ENCODE peak calls at places on chromosome 2, in six cellular contexts. One of them, this sample, is unnamed.
A peak's percentile ranks its signal among the peaks of the same experiment; 100 is the strongest.

GRCh38 chr2:165371356-165371755 is 98.1 kb upstream of the CSRNP3 start:
- ATAC-seq in HCT116: no peak
- ATAC-seq in HepG2: no peak
- ATAC-seq in GM12878: no peak
- ATAC-seq in IMR-90: no peak
- ATAC-seq in gastrocnemius medialis: no peak
- ATAC-seq in this sample: no peak

GRCh38 chr2:144230452-144231085 is 289.4 kb downstream of the ZEB2 start:
- ATAC-seq in HepG2: no peak
- ATAC-seq in gastrocnemius medialis: no peak
- ATAC-seq in HCT116: no peak
- ATAC-seq in GM12878: peak; percentile 57
- ATAC-seq in IMR-90: peak; percentile 32
- ATAC-seq in this sample: no peak

GRCh38 chr2:233728723-233729301 is at the start of gene UGT1A3:
- ATAC-seq in gastrocnemius medialis: no peak
- ATAC-seq in IMR-90: no peak
- ATAC-seq in HepG2: peak; percentile 27
- ATAC-seq in HCT116: no peak
- ATAC-seq in GM12878: no peak
- ATAC-seq in this sample: no peak

GRCh38 chr2:235352541-235352940 is 141.3 kb upstream of the AGAP1 start:
- ATAC-seq in HepG2: no peak
- ATAC-seq in gastrocnemius medialis: peak; percentile 59
- ATAC-seq in IMR-90: no peak
- ATAC-seq in HCT116: no peak
- ATAC-seq in GM12878: no peak
- ATAC-seq in this sample: no peak

GRCh38 chr2:141475801-141476200 is 655.0 kb downstream of the LRP1B start:
- ATAC-seq in gastrocnemius medialis: no peak
- ATAC-seq in GM12878: no peak
- ATAC-seq in HCT116: no peak
- ATAC-seq in IMR-90: no peak
- ATAC-seq in HepG2: no peak
- ATAC-seq in this sample: no peak

GRCh38 chr2:168401771-168402170 is 54.3 kb upstream of the CERS6 start:
- ATAC-seq in GM12878: no peak
- ATAC-seq in HepG2: no peak
- ATAC-seq in HCT116: no peak
- ATAC-seq in gastrocnemius medialis: no peak
- ATAC-seq in IMR-90: no peak
- ATAC-seq in this sample: no peak

GRCh38 chr2:224885836-224886547 is 156.3 kb downstream of the DOCK10 start:
- ATAC-seq in gastrocnemius medialis: no peak
- ATAC-seq in GM12878: peak; percentile 94
- ATAC-seq in HCT116: no peak
- ATAC-seq in IMR-90: peak; percentile 63
- ATAC-seq in HepG2: no peak
- ATAC-seq in this sample: no peak

GRCh38 chr2:43515807-43516497 is 79.9 kb downstream of the THADA start:
- ATAC-seq in GM12878: peak; percentile 19
- ATAC-seq in IMR-90: no peak
- ATAC-seq in gastrocnemius medialis: peak; percentile 15
- ATAC-seq in HepG2: no peak
- ATAC-seq in HCT116: no peak
- ATAC-seq in this sample: peak; percentile 57

GRCh38 chr2:219701847-219702634 is 74.6 kb downstream of the SLC4A3 start:
- ATAC-seq in HCT116: no peak
- ATAC-seq in IMR-90: peak; percentile 80
- ATAC-seq in HepG2: peak; percentile 24
- ATAC-seq in gastrocnemius medialis: peak; percentile 59
- ATAC-seq in GM12878: no peak
- ATAC-seq in this sample: peak; percentile 28

GRCh38 chr2:237059155-237059875 is 26.4 kb upstream of the COPS8 start:
- ATAC-seq in GM12878: peak; percentile 85
- ATAC-seq in IMR-90: no peak
- ATAC-seq in HepG2: no peak
- ATAC-seq in HCT116: no peak
- ATAC-seq in gastrocnemius medialis: no peak
- ATAC-seq in this sample: no peak

GRCh38 chr2:12556762-12557161 is 160.0 kb upstream of the TRIB2 start:
- ATAC-seq in HCT116: no peak
- ATAC-seq in GM12878: no peak
- ATAC-seq in gastrocnemius medialis: no peak
- ATAC-seq in HepG2: no peak
- ATAC-seq in IMR-90: peak; percentile 86
- ATAC-seq in this sample: no peak

GRCh38 chr2:594297-594949 is 82.8 kb downstream of the TMEM18 start:
- ATAC-seq in GM12878: no peak
- ATAC-seq in HCT116: no peak
- ATAC-seq in HepG2: peak; percentile 50
- ATAC-seq in gastrocnemius medialis: no peak
- ATAC-seq in IMR-90: no peak
- ATAC-seq in this sample: no peak

GRCh38 chr2:70450641-70451250 is 102.9 kb downstream of the TGFA start:
- ATAC-seq in gastrocnemius medialis: no peak
- ATAC-seq in IMR-90: no peak
- ATAC-seq in HepG2: no peak
- ATAC-seq in HCT116: no peak
- ATAC-seq in GM12878: no peak
- ATAC-seq in this sample: no peak

GRCh38 chr2:70443726-70444125 is 109.9 kb downstream of the TGFA start:
- ATAC-seq in IMR-90: no peak
- ATAC-seq in gastrocnemius medialis: no peak
- ATAC-seq in HepG2: peak; percentile 40
- ATAC-seq in HCT116: peak; percentile 20
- ATAC-seq in GM12878: no peak
- ATAC-seq in this sample: no peak

GRCh38 chr2:70442301-70443077 is 111.1 kb downstream of the TGFA start:
- ATAC-seq in HCT116: no peak
- ATAC-seq in HepG2: peak; percentile 25
- ATAC-seq in IMR-90: no peak
- ATAC-seq in gastrocnemius medialis: no peak
- ATAC-seq in GM12878: no peak
- ATAC-seq in this sample: no peak

GRCh38 chr2:70443078-70443465 is 110.6 kb downstream of the TGFA start:
- ATAC-seq in IMR-90: no peak
- ATAC-seq in HCT116: no peak
- ATAC-seq in HepG2: peak; percentile 20
- ATAC-seq in GM12878: no peak
- ATAC-seq in gastrocnemius medialis: no peak
- ATAC-seq in this sample: no peak

DNA sequence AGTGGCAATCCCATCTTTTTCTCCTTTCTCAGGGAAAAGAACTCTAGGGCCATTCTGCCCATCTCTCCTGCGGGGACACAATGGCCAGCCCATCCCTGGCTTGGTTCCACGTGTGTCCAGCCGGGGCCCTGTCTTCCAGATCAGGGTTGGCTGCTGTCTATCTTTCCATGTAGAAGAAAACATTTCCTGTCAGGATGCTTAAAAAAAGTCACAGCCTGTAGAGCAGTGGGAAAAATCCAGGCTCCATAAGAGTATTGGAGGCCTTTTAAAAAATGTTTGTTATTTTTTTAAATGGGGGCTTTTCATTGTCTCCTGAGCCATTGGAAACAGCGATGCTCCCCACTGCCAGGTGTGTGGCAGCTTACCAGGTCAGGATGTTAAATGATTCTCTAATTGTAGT is 105.6 kb downstream of the TGFA start:
- ATAC-seq in HCT116: no peak
- ATAC-seq in gastrocnemius medialis: no peak
- ATAC-seq in GM12878: no peak
- ATAC-seq in HepG2: no peak
- ATAC-seq in IMR-90: no peak
- ATAC-seq in this sample: no peak
- TF ChIP-seq CTCF in HCT116: no peak
- TF ChIP-seq CTCF in gastrocnemius medialis: no peak
- TF ChIP-seq CTCF in GM12878: no peak
- TF ChIP-seq CTCF in HepG2: no peak
- TF ChIP-seq CTCF in IMR-90: no peak
- TF ChIP-seq CTCF in this sample: no peak

GRCh38 chr2:102358496-102358895 is 2.9 kb downstream of the IL18R1 start:
- ATAC-seq in HCT116: no peak
- ATAC-seq in IMR-90: no peak
- ATAC-seq in gastrocnemius medialis: no peak
- ATAC-seq in HepG2: no peak
- ATAC-seq in GM12878: peak; percentile 19
- ATAC-seq in this sample: no peak
- H3K4me3 ChIP-seq in HCT116: no peak overlapping the region
- H3K4me3 ChIP-seq in IMR-90: no peak overlapping the region
- H3K4me3 ChIP-seq in gastrocnemius medialis: no peak overlapping the region
- H3K4me3 ChIP-seq in HepG2: no peak overlapping the region
- H3K4me3 ChIP-seq in GM12878: peak overlapping the region; percentile 96
- H3K4me3 ChIP-seq in this sample: no peak overlapping the region

DNA sequence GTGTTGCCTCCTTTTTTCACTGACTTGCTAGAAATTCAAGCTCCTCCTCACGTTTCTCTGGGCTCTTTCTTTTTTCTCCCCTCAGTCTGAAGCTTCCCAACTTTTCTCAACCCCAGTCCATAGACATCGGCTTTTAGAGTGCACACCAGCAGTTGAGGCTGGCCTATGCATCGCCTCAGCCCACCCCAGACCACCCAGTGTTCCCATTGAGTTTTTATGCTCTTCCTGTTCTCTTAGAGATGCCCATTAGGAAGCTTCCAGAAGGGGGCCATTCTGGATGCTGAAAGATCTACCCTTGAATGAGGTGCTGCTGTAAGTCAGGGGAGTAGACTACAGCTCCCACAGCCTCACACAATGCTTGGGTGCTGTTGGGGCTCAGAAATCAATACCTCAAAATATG is 12.0 kb upstream of the GYPC start:
- ATAC-seq in IMR-90: no peak
- ATAC-seq in HepG2: no peak
- ATAC-seq in gastrocnemius medialis: no peak
- ATAC-seq in HCT116: no peak
- ATAC-seq in GM12878: no peak
- ATAC-seq in this sample: no peak
- TF ChIP-seq POLR2A in IMR-90: no peak
- TF ChIP-seq POLR2A in HepG2: no peak
- TF ChIP-seq POLR2A in gastrocnemius medialis: no peak
- TF ChIP-seq POLR2A in HCT116: no peak
- TF ChIP-seq POLR2A in GM12878: no peak
- TF ChIP-seq POLR2A in this sample: no peak

DNA sequence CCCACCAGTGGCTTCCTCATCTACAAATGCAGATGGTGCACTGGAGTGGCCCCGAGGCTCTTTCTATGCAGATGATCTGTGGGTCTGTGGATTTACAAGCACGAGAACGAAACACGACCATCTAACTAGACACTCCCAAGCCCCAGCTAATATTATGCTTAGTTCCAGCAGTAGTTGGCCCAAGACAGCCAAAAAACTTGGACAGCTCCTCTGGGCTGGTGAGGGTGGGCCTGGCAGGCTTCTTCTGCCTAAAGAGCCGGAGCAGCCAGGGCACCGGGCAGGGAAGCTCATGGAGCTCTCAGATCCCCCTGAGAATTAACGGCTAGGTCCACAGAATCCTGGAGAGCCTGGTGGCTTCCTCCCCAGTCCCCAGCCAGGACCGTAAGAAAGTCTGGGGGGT is 9.1 kb upstream of the IL1R2 start:
- ATAC-seq in GM12878: no peak
- ATAC-seq in HCT116: no peak
- ATAC-seq in gastrocnemius medialis: no peak
- ATAC-seq in IMR-90: no peak
- ATAC-seq in HepG2: no peak
- ATAC-seq in this sample: no peak
- TF ChIP-seq CTCF in GM12878: no peak
- TF ChIP-seq CTCF in HCT116: no peak
- TF ChIP-seq CTCF in gastrocnemius medialis: no peak
- TF ChIP-seq CTCF in IMR-90: no peak
- TF ChIP-seq CTCF in HepG2: no peak
- TF ChIP-seq CTCF in this sample: no peak

DNA sequence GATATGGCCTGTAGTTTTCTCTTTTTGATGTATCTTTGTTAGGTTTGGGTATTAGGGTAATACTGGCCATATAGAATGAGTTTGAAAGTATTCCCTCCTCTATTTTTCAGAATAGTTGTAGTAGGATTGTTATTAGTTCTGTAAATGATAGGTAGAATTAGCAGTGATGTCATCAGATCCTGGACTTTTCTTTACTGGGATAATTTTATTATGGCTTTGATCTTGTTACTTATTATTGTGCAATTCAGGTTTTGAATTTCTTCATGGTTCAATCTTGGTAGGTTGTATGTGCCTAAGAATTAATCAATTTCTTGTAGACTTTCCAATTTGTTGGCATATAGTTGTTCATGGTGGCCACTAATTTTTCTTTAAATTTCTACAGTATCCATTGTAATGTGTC is 916.6 kb downstream of the CCDC85A start:
- ATAC-seq in gastrocnemius medialis: no peak
- ATAC-seq in GM12878: no peak
- ATAC-seq in HepG2: no peak
- ATAC-seq in HCT116: no peak
- ATAC-seq in IMR-90: no peak
- ATAC-seq in this sample: no peak
- H3K4me3 ChIP-seq in gastrocnemius medialis: no peak overlapping the region
- H3K4me3 ChIP-seq in GM12878: no peak overlapping the region
- H3K4me3 ChIP-seq in HepG2: no peak overlapping the region
- H3K4me3 ChIP-seq in HCT116: no peak overlapping the region
- H3K4me3 ChIP-seq in IMR-90: no peak overlapping the region
- H3K4me3 ChIP-seq in this sample: no peak overlapping the region

GRCh38 chr2:26244479-26245230 is at the start of the genes HADHA and HADHB:
- ATAC-seq in HCT116: peak; percentile 92
- ATAC-seq in IMR-90: peak; percentile 94
- ATAC-seq in gastrocnemius medialis: peak; percentile 74
- ATAC-seq in HepG2: peak; percentile 94
- ATAC-seq in GM12878: peak; percentile 82
- ATAC-seq in this sample: peak; percentile 96
- TF ChIP-seq POLR2A in HCT116: peak; percentile 64
- TF ChIP-seq POLR2A in IMR-90: peak; percentile 87
- TF ChIP-seq POLR2A in gastrocnemius medialis: peak; percentile 87
- TF ChIP-seq POLR2A in HepG2: peak; percentile 98
- TF ChIP-seq POLR2A in GM12878: peak; percentile 89
- TF ChIP-seq POLR2A in this sample: peak; percentile 69

This sample was measured in gastroesophageal sphincter.